ENCODE peak calls at places on chromosomes 2 and 18, in six cellular contexts. One of them, this sample, is unnamed.

GRCh38 chr2:58834404-58834803 is 593.3 kb upstream of the FANCL start:
- DNase-seq in AG10803: peak; percentile 24
- DNase-seq in Panc1: no peak
- DNase-seq in GM12865: peak; percentile 17
- DNase-seq in fibroblast of villous mesenchyme: peak; percentile 21
- DNase-seq in brain microvascular endothelial cell: peak; percentile 43
- DNase-seq in this sample: peak; percentile 9

GRCh38 chr2:207075456-207075855 is 90.3 kb downstream of the KLF7 start:
- DNase-seq in Panc1: no peak
- DNase-seq in brain microvascular endothelial cell: no peak
- DNase-seq in AG10803: no peak
- DNase-seq in GM12865: no peak
- DNase-seq in fibroblast of villous mesenchyme: no peak
- DNase-seq in this sample: no peak

GRCh38 chr2:174611851-174612250 is 14.2 kb upstream of the WIPF1 start:
- DNase-seq in brain microvascular endothelial cell: no peak
- DNase-seq in AG10803: no peak
- DNase-seq in fibroblast of villous mesenchyme: no peak
- DNase-seq in GM12865: no peak
- DNase-seq in Panc1: no peak
- DNase-seq in this sample: no peak

GRCh38 chr2:207311316-207312005 is 145.7 kb upstream of the KLF7 start:
- DNase-seq in brain microvascular endothelial cell: peak; percentile 99
- DNase-seq in GM12865: peak; percentile 52
- DNase-seq in AG10803: peak; percentile 98
- DNase-seq in fibroblast of villous mesenchyme: peak; percentile 99
- DNase-seq in Panc1: peak; percentile 73
- DNase-seq in this sample: peak; percentile 100

GRCh38 chr18:13550446-13551304 is 175.7 kb downstream of the FAM210A start:
- DNase-seq in AG10803: no peak
- DNase-seq in Panc1: no peak
- DNase-seq in brain microvascular endothelial cell: no peak
- DNase-seq in GM12865: no peak
- DNase-seq in fibroblast of villous mesenchyme: no peak
- DNase-seq in this sample: no peak

GRCh38 chr2:47002480-47003381 is 87.1 kb upstream of the MCFD2 start:
- DNase-seq in Panc1: no peak
- DNase-seq in brain microvascular endothelial cell: no peak
- DNase-seq in GM12865: no peak
- DNase-seq in AG10803: peak; percentile 53
- DNase-seq in fibroblast of villous mesenchyme: peak; percentile 63
- DNase-seq in this sample: peak; percentile 27

GRCh38 chr2:127810637-127811396 is at the start of gene WDR33:
- DNase-seq in GM12865: peak; percentile 97
- DNase-seq in brain microvascular endothelial cell: peak; percentile 83
- DNase-seq in AG10803: peak; percentile 76
- DNase-seq in Panc1: peak; percentile 66
- DNase-seq in fibroblast of villous mesenchyme: peak; percentile 84
- DNase-seq in this sample: peak; percentile 87

GRCh38 chr2:222572761-222573174 is 83.1 kb downstream of the FARSB start:
- DNase-seq in fibroblast of villous mesenchyme: peak; percentile 86
- DNase-seq in AG10803: peak; percentile 67
- DNase-seq in GM12865: no peak
- DNase-seq in brain microvascular endothelial cell: peak; percentile 47
- DNase-seq in Panc1: no peak
- DNase-seq in this sample: peak; percentile 61

GRCh38 chr2:121502781-121503180 is 27.9 kb upstream of the RNU4ATAC start:
- DNase-seq in GM12865: no peak
- DNase-seq in fibroblast of villous mesenchyme: no peak
- DNase-seq in brain microvascular endothelial cell: no peak
- DNase-seq in AG10803: peak; percentile 8
- DNase-seq in Panc1: no peak
- DNase-seq in this sample: no peak

GRCh38 chr2:62597323-62597722 is 91.3 kb upstream of the TMEM17 start:
- DNase-seq in fibroblast of villous mesenchyme: peak; percentile 50
- DNase-seq in AG10803: peak; percentile 97
- DNase-seq in GM12865: no peak
- DNase-seq in brain microvascular endothelial cell: no peak
- DNase-seq in Panc1: no peak
- DNase-seq in this sample: peak; percentile 63

GRCh38 chr2:238919307-238919706 is 71.4 kb downstream of the TWIST2 start:
- DNase-seq in Panc1: no peak
- DNase-seq in GM12865: no peak
- DNase-seq in fibroblast of villous mesenchyme: no peak
- DNase-seq in brain microvascular endothelial cell: no peak
- DNase-seq in AG10803: no peak
- DNase-seq in this sample: no peak

GRCh38 chr2:162297925-162298552 is 20.4 kb downstream of the IFIH1 start:
- DNase-seq in fibroblast of villous mesenchyme: peak; percentile 86
- DNase-seq in AG10803: peak; percentile 79
- DNase-seq in Panc1: no peak
- DNase-seq in GM12865: peak; percentile 77
- DNase-seq in brain microvascular endothelial cell: peak; percentile 87
- DNase-seq in this sample: peak; percentile 90

GRCh38 chr2:214310319-214310718 is 100.5 kb upstream of the VWC2L start:
- DNase-seq in brain microvascular endothelial cell: no peak
- DNase-seq in Panc1: no peak
- DNase-seq in AG10803: no peak
- DNase-seq in GM12865: peak; percentile 50
- DNase-seq in fibroblast of villous mesenchyme: no peak
- DNase-seq in this sample: no peak

GRCh38 chr2:81529944-81530343 is 1225.4 kb upstream of the LRRTM1 start:
- DNase-seq in brain microvascular endothelial cell: no peak
- DNase-seq in GM12865: no peak
- DNase-seq in fibroblast of villous mesenchyme: no peak
- DNase-seq in AG10803: no peak
- DNase-seq in Panc1: no peak
- DNase-seq in this sample: no peak

GRCh38 chr2:74201196-74201595 is 2.8 kb downstream of the MTHFD2 start:
- DNase-seq in Panc1: no peak
- DNase-seq in fibroblast of villous mesenchyme: no peak
- DNase-seq in AG10803: no peak
- DNase-seq in brain microvascular endothelial cell: no peak
- DNase-seq in GM12865: no peak
- DNase-seq in this sample: no peak

GRCh38 chr2:3114406-3115185 is 263.0 kb downstream of the EIPR1 start:
- DNase-seq in Panc1: no peak
- DNase-seq in brain microvascular endothelial cell: no peak
- DNase-seq in GM12865: no peak
- DNase-seq in fibroblast of villous mesenchyme: no peak
- DNase-seq in AG10803: no peak
- DNase-seq in this sample: no peak

GRCh38 chr2:1837458-1837857 is 93.1 kb upstream of the PXDN start:
- DNase-seq in fibroblast of villous mesenchyme: no peak
- DNase-seq in Panc1: no peak
- DNase-seq in AG10803: no peak
- DNase-seq in GM12865: no peak
- DNase-seq in brain microvascular endothelial cell: no peak
- DNase-seq in this sample: no peak

DNA sequence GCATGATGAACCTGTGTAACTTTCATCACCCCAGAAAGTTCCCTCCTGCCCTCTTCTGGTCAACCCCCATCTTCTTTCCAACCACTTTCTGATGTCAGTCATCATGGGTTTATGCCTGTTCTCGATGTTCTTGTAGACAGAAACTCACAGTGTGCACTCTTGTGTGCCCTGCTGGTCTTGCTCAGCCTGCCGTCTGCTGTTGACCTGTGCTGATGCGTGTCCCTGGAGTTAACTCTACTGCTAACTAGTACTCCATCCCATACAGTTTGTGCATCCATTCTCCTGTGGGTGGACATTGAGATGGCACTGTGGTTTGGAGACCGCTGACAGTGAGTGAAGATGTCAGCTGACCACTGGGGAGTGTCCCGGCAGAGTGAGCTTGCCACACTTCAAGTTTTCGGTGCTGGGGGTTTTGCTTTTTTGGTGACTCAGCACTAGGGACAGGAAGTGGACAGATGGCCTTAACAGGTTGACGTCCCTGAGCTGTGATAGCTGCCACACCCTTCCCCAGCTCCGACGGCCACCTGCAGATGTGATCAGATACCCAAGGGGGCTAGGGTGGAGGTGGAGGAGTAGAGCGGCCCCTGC is 14.8 kb downstream of the KLHL29 start:
- DNase-seq in AG10803: no peak
- DNase-seq in Panc1: no peak
- DNase-seq in fibroblast of villous mesenchyme: no peak
- DNase-seq in GM12865: peak; percentile 73
- DNase-seq in brain microvascular endothelial cell: no peak
- DNase-seq in this sample: no peak
- TF ChIP-seq CTCF in AG10803: no peak
- TF ChIP-seq CTCF in Panc1: peak; percentile 7
- TF ChIP-seq CTCF in fibroblast of villous mesenchyme: no peak
- TF ChIP-seq CTCF in GM12865: peak; percentile 28
- TF ChIP-seq CTCF in brain microvascular endothelial cell: no peak
- TF ChIP-seq CTCF in this sample: no peak

GRCh38 chr18:79948719-79949411 is 2.6 kb downstream of the SLC66A2 start:
- DNase-seq in AG10803: no peak
- DNase-seq in fibroblast of villous mesenchyme: no peak
- DNase-seq in Panc1: no peak
- DNase-seq in GM12865: no peak
- DNase-seq in brain microvascular endothelial cell: no peak
- DNase-seq in this sample: no peak

GRCh38 chr18:79951545-79952456 is at the start of gene SLC66A2:
- DNase-seq in fibroblast of villous mesenchyme: peak; percentile 89
- DNase-seq in brain microvascular endothelial cell: peak; percentile 77
- DNase-seq in AG10803: peak; percentile 83
- DNase-seq in GM12865: peak; percentile 92
- DNase-seq in Panc1: no peak
- DNase-seq in this sample: peak; percentile 91

GRCh38 chr18:79949571-79950439 is 1.6 kb downstream of the SLC66A2 start:
- DNase-seq in GM12865: peak; percentile 56
- DNase-seq in fibroblast of villous mesenchyme: no peak
- DNase-seq in Panc1: no peak
- DNase-seq in AG10803: no peak
- DNase-seq in brain microvascular endothelial cell: no peak
- DNase-seq in this sample: peak; percentile 36

GRCh38 chr18:79952457-79952995 is 1.1 kb upstream of the SLC66A2 start:
- DNase-seq in AG10803: no peak
- DNase-seq in Panc1: no peak
- DNase-seq in GM12865: no peak
- DNase-seq in brain microvascular endothelial cell: no peak
- DNase-seq in fibroblast of villous mesenchyme: no peak
- DNase-seq in this sample: no peak

GRCh38 chr18:79950440-79951341 is 762 bp downstream of the SLC66A2 start:
- DNase-seq in AG10803: peak; percentile 27
- DNase-seq in Panc1: no peak
- DNase-seq in GM12865: peak; percentile 41
- DNase-seq in brain microvascular endothelial cell: no peak
- DNase-seq in fibroblast of villous mesenchyme: no peak
- DNase-seq in this sample: peak; percentile 36
- TF ChIP-seq CTCF in AG10803: no peak
- TF ChIP-seq CTCF in Panc1: no peak
- TF ChIP-seq CTCF in GM12865: no peak
- TF ChIP-seq CTCF in brain microvascular endothelial cell: no peak
- TF ChIP-seq CTCF in fibroblast of villous mesenchyme: no peak
- TF ChIP-seq CTCF in this sample: no peak

GRCh38 chr2:102251042-102251848 is 60.1 kb upstream of the IL1RL1 start:
- DNase-seq in brain microvascular endothelial cell: no peak
- DNase-seq in fibroblast of villous mesenchyme: no peak
- DNase-seq in AG10803: no peak
- DNase-seq in GM12865: peak; percentile 57
- DNase-seq in Panc1: no peak
- DNase-seq in this sample: peak; percentile 53

GRCh38 chr2:102241616-102242260 is 54.9 kb downstream of the IL1RL2 start:
- DNase-seq in brain microvascular endothelial cell: no peak
- DNase-seq in Panc1: no peak
- DNase-seq in fibroblast of villous mesenchyme: peak; percentile 70
- DNase-seq in GM12865: no peak
- DNase-seq in AG10803: no peak
- DNase-seq in this sample: peak; percentile 41

GRCh38 chr2:102250278-102250821 is 61.0 kb upstream of the IL1RL1 start:
- DNase-seq in brain microvascular endothelial cell: no peak
- DNase-seq in Panc1: no peak
- DNase-seq in GM12865: no peak
- DNase-seq in AG10803: no peak
- DNase-seq in fibroblast of villous mesenchyme: no peak
- DNase-seq in this sample: no peak

GRCh38 chr2:102240640-102241370 is 54.0 kb downstream of the IL1RL2 start:
- DNase-seq in fibroblast of villous mesenchyme: peak; percentile 100
- DNase-seq in GM12865: peak; percentile 95
- DNase-seq in Panc1: peak; percentile 77
- DNase-seq in AG10803: peak; percentile 98
- DNase-seq in brain microvascular endothelial cell: peak; percentile 92
- DNase-seq in this sample: peak; percentile 99

DNA sequence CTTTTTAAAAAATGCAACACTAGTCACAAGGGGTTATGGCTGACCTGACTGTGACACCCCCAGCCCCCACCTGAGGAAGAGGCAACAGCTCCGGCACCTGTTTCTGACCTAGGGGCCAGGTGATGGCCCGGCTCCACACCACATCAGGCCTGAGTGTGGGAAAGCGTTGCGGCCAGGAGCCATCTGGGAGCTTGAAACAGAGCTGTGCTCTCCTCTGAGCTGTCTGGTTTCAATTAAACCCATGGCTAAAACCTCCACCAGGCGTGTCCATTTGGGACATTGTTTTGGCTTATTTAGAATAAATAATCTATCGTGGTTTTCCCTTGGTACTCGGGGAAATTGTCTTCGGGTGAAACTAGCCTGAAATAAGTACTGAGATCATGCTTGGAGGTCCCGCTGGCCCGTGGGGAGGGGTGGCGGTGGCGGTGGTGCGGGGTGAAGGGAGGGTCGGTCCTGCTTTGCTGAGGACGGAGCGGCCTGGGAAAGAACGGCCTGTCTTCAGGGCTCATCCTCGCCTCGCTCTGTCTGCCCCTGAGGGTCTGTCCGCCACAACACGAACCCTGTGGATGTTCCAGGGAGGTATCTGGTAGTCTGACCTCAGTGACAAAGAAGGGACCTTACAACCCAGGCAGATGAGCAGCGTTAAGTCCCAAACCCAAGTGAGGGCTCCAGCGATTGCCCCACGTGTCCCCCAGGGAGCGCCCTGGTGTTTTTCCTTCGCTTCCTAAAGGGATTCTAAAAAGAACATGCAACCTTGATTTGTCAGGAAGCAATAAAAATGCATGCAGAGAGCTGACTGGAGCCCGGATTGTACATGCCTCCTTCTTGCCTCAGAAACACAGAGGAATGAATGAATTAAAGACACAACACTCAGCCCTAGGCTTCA is 58.7 kb downstream of the IL1RL2 start:
- DNase-seq in fibroblast of villous mesenchyme: peak; percentile 79
- DNase-seq in brain microvascular endothelial cell: no peak
- DNase-seq in Panc1: no peak
- DNase-seq in AG10803: peak; percentile 88
- DNase-seq in GM12865: no peak
- DNase-seq in this sample: peak; percentile 56
- TF ChIP-seq CTCF in fibroblast of villous mesenchyme: peak; percentile 34
- TF ChIP-seq CTCF in brain microvascular endothelial cell: peak; percentile 45
- TF ChIP-seq CTCF in Panc1: peak; percentile 23
- TF ChIP-seq CTCF in AG10803: peak; percentile 46
- TF ChIP-seq CTCF in GM12865: no peak
- TF ChIP-seq CTCF in this sample: peak; percentile 31

GRCh38 chr2:109162999-109163398 is 34.0 kb downstream of the SH3RF3 start:
- DNase-seq in GM12865: no peak
- DNase-seq in AG10803: no peak
- DNase-seq in brain microvascular endothelial cell: peak; percentile 39
- DNase-seq in fibroblast of villous mesenchyme: no peak
- DNase-seq in Panc1: no peak
- DNase-seq in this sample: peak; percentile 60
- TF ChIP-seq CTCF in GM12865: no peak
- TF ChIP-seq CTCF in AG10803: no peak
- TF ChIP-seq CTCF in brain microvascular endothelial cell: peak; percentile 36
- TF ChIP-seq CTCF in fibroblast of villous mesenchyme: no peak
- TF ChIP-seq CTCF in Panc1: no peak
- TF ChIP-seq CTCF in this sample: no peak